ENCODE peak calls at places on chromosome 6, in seven cellular contexts. J is GM23338, I is tibial nerve, Z is astrocyte of the spinal cord, M is pancreas, B is HL-60, W is cardiac fibroblast. N is an unnamed sample.

GRCh38 chr6:150813319-150813992 is 52.0 kb upstream of the MTHFD1L start:
- DNase-seq in I (no peak), J (no peak), M (no peak), B (no peak), Z (peak), W (peak), N (peak)

GRCh38 chr6:37636112-37636511 is 61.6 kb downstream of the MDGA1 start:
- DNase-seq in Z (no peak), J (no peak), B (no peak), M (no peak), W (no peak), I (no peak), N (no peak)

GRCh38 chr6:43990627-43991619 is 136.3 kb downstream of the MRPL14 start:
- DNase-seq in Z (peak), M (peak), I (no peak), W (peak), J (no peak), B (peak), N (peak)

GRCh38 chr6:137777299-137778075 is 89.6 kb upstream of the TNFAIP3 start:
- DNase-seq in I (no peak), B (no peak), J (no peak), W (peak), Z (no peak), M (no peak), N (no peak)

GRCh38 chr6:134245041-134245440 is 72.9 kb downstream of the SGK1 start:
- DNase-seq in J (no peak), M (no peak), I (no peak), B (no peak), W (peak), Z (peak), N (no peak)

GRCh38 chr6:26401987-26402658 is at the start of gene BTN3A1:
- DNase-seq in M (peak), Z (peak), B (no peak), I (no peak), W (peak), J (peak), N (peak)

GRCh38 chr6:143600821-143601220 is 76.9 kb upstream of the PHACTR2 start:
- DNase-seq in I (no peak), Z (no peak), J (no peak), B (no peak), M (no peak), W (no peak), N (no peak)

GRCh38 chr6:141874930-141875602 is 257.7 kb upstream of the GJE1 start:
- DNase-seq in Z (no peak), B (peak), M (no peak), J (no peak), W (peak), I (no peak), N (peak)

GRCh38 chr6:137230547-137230946 is 11.4 kb upstream of the IFNGR1 start:
- DNase-seq in W (no peak), Z (no peak), B (no peak), M (no peak), J (no peak), I (no peak), N (no peak)

GRCh38 chr6:159716247-159717086 is 10.8 kb upstream of the WTAP start:
- DNase-seq in I (no peak), B (peak), Z (peak), M (no peak), J (no peak), W (peak), N (peak)

GRCh38 chr6:118372413-118372812 is 175.7 kb upstream of the PLN start:
- DNase-seq in W (peak), Z (peak), M (no peak), I (no peak), J (no peak), B (no peak), N (peak)

GRCh38 chr6:157760589-157761330 is 62.3 kb upstream of the SNX9 start:
- DNase-seq in Z (peak), B (no peak), M (no peak), W (peak), I (no peak), J (no peak), N (peak)

GRCh38 chr6:31057426-31058003 is 47.2 kb downstream of the MUC22 start:
- DNase-seq in M (no peak), I (no peak), Z (peak), W (no peak), J (peak), B (no peak), N (peak)

GRCh38 chr6:137218473-137218916 is 690 bp downstream of the IFNGR1 start:
- DNase-seq in B (peak), I (no peak), J (peak), W (peak), M (no peak), Z (peak), N (peak)

GRCh38 chr6:151494235-151494950 is 576 bp downstream of the CCDC170 start:
- DNase-seq in I (peak), M (peak), J (peak), Z (peak), W (peak), B (no peak), N (peak)

GRCh38 chr6:119742188-119742803 is 392.7 kb upstream of the MAN1A1 start:
- DNase-seq in W (peak), M (peak), Z (peak), B (peak), J (peak), I (peak), N (peak)

GRCh38 chr6:155219858-155220301 is 43.9 kb upstream of the CLDN20 start:
- DNase-seq in W (peak), I (no peak), M (no peak), B (no peak), Z (peak), J (no peak), N (no peak)

GRCh38 chr6:147570681-147571080 is 62.2 kb downstream of the SAMD5 start:
- DNase-seq in W (no peak), Z (no peak), I (no peak), M (no peak), B (no peak), J (no peak), N (no peak)

GRCh38 chr6:157121897-157122296 is 201.4 kb downstream of the TMEM242 start:
- DNase-seq in W (no peak), Z (no peak), I (no peak), M (no peak), B (no peak), J (no peak), N (no peak)

GRCh38 chr6:125815050-125815910 is 24.5 kb downstream of the NCOA7 start:
- DNase-seq in J (no peak), M (no peak), B (no peak), I (no peak), W (no peak), Z (no peak), N (no peak)

GRCh38 chr6:30945281-30945680 is 4.5 kb downstream of the MUCL3 start:
- DNase-seq in B (no peak), Z (no peak), I (no peak), J (no peak), M (no peak), W (no peak), N (no peak)

GRCh38 chr6:169905041-169905807 is 153.8 kb downstream of the ERMARD start:
- DNase-seq in J (no peak), W (peak), M (peak), Z (peak), I (no peak), B (no peak), N (peak)

GRCh38 chr6:4907602-4908001 is 96.2 kb downstream of the RPP40 start:
- DNase-seq in M (no peak), I (no peak), J (no peak), W (no peak), B (no peak), Z (no peak), N (no peak)

GRCh38 chr6:140205795-140206593 is 831.5 kb upstream of the CITED2 start:
- DNase-seq in I (no peak), J (no peak), B (no peak), M (no peak), W (no peak), Z (no peak), N (no peak)

DNA sequence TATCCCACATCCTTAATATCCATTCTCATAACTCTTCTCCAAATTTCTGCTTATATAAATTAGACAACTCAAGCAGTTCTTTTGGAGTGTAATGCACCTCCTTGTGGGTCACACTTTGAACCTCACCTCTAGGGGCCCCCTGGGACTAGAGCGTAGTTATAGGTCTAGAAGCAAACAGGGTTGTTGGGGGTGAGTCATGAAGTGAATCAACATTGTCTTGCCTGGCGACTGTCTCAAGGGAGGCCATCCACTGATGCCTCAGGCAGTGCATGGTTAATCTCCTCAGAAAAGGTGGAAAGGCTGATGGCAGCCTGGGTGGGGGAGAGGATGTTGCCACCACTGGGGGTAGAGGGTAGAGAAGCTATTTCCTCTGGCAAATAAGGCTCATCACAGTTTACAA is 129.1 kb downstream of the TNFRSF21 start:
- DNase-seq in B (no peak), J (no peak), Z (peak), M (no peak), W (peak), I (no peak), N (peak)
- TF ChIP-seq CTCF in B (no peak), J (no peak), Z (no peak), M (no peak), W (no peak), I (no peak), N (no peak)

DNA sequence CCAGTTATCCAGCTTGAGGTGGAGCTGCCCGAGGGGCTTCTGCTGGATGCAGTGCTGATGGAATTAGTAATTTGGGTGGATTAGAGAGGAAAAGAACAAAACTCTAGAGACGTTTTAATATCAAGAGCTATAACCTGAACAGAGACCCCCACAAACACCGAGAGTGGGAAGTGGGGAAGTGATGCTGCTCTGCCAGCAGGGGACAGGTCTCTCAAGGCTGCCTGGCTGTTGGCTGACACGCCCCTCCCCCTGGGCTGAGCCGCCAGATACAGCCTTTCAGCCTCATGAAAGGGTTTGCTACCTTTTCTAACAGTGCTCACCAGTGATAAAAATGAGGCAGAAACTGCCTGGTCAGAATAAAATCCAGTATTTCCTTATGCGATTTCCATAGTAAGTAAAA is 9.6 kb downstream of the LEMD2 start:
- DNase-seq in J (peak), Z (no peak), W (no peak), M (no peak), B (no peak), I (no peak), N (no peak)
- TF ChIP-seq CTCF in J (peak), Z (peak), W (no peak), M (no peak), B (no peak), I (no peak), N (no peak)

GRCh38 chr6:47253136-47253535 is 56.6 kb downstream of the TNFRSF21 start:
- DNase-seq in Z (no peak), W (no peak), M (no peak), B (no peak), J (no peak), I (no peak), N (no peak)

GRCh38 chr6:47254906-47255305 is 54.8 kb downstream of the TNFRSF21 start:
- DNase-seq in B (no peak), J (no peak), I (no peak), W (no peak), M (no peak), Z (no peak), N (no peak)

GRCh38 chr6:47254051-47254450 is 55.7 kb downstream of the TNFRSF21 start:
- DNase-seq in W (no peak), B (no peak), J (no peak), I (no peak), M (no peak), Z (no peak), N (no peak)

GRCh38 chr6:47251396-47251795 is 58.3 kb downstream of the TNFRSF21 start:
- DNase-seq in M (no peak), W (no peak), J (no peak), B (no peak), Z (no peak), I (no peak), N (no peak)

DNA sequence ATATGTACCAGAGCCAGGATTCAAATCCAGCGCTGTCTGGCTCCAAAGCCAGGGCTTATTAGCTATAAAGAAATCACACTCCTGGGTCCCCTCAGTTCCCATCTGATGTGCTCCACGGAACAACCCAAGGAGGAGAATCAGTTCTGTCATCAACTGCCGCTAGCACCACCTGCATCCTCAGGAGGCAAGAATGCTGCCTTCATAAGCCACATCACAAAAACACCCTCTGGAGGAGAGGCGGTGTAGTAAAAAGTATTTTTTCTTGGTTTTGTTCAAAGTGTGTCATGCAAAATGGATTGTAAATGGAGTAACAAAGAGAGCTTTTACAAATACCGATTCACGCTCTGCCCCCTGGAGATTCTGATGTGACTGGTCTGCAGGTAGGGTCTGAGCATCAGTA is 57.1 kb downstream of the TNFRSF21 start:
- DNase-seq in W (no peak), J (peak), M (no peak), B (no peak), I (no peak), Z (no peak), N (no peak)
- TF ChIP-seq CTCF in W (no peak), J (peak), M (no peak), B (no peak), I (no peak), Z (no peak), N (no peak)

DNA sequence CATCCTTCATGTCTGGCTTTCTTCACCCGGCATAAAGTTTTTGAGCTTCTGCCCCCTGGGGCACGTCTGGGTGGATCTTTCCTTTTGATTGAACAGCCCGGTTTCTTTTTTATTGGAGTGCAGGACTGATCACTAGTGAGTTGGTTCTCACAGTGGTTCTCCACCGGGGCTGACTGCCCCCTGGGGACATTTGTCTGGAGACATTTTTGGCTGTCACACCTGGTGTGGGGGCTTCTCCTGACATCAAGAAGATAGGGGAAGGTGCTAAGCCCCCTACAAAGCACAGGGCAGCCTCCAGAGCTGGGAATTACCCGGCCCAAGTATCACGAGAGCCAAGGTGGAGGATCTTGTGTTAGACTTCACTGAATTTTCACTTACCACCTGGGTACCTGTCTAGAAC is 25.7 kb upstream of the IRF4 start:
- DNase-seq in B (no peak), W (no peak), J (no peak), I (no peak), Z (no peak), M (peak), N (no peak)
- TF ChIP-seq CTCF in B (no peak), W (no peak), J (no peak), I (no peak), Z (no peak), M (no peak), N (no peak)

DNA sequence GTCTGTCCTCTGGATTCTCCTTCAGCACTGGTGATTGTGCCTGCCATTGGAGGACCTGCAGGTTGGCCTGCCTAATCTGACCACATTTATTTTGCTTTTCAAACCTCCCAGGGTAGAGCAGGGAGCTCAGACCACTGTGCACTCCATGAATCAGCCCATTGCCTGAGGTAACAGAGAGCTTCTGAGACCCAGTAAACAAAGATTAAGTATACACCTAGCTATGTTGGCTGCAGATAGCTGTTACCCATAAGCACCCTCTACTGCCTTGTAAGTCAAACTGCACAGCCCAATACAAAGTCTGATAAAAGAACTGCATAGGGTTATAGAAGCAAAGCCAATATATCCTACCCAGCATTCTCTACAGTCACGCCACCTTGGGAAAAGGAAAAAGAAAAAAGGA is 338.7 kb downstream of the HTR1B start:
- DNase-seq in M (no peak), W (no peak), J (no peak), Z (peak), I (no peak), B (no peak), N (peak)
- TF ChIP-seq CTCF in M (no peak), W (no peak), J (peak), Z (peak), I (no peak), B (no peak), N (peak)

GRCh38 chr6:27811383-27811782 is 100.8 kb downstream of the OR2B2 start:
- DNase-seq in B (no peak), Z (peak), J (no peak), M (no peak), W (no peak), I (no peak), N (no peak)

GRCh38 chr6:27810768-27811298 is 101.4 kb downstream of the OR2B2 start:
- DNase-seq in Z (no peak), M (no peak), I (no peak), W (no peak), B (no peak), J (peak), N (no peak)

GRCh38 chr6:27812078-27812804 is 100.0 kb downstream of the OR2B2 start:
- DNase-seq in J (no peak), M (no peak), B (no peak), Z (no peak), I (no peak), W (no peak), N (no peak)

GRCh38 chr6:27809067-27809938 is 102.9 kb downstream of the OR2B2 start:
- DNase-seq in J (no peak), Z (no peak), I (no peak), M (no peak), B (no peak), W (no peak), N (no peak)

GRCh38 chr6:27809939-27810767 is 102.0 kb downstream of the OR2B2 start:
- DNase-seq in J (peak), W (peak), Z (peak), I (no peak), M (peak), B (peak), N (peak)
- TF ChIP-seq CTCF in J (no peak), W (no peak), Z (peak), I (no peak), M (no peak), B (no peak), N (no peak)